ENCODE peak calls at places on chromosomes 5 and 9, in nine cellular contexts. J is PC-3, L is AG09309, S is heart right ventricle, G is fibroblast of mammary gland, M is psoas muscle, W is left ventricle myocardium inferior, D is cardiac fibroblast, N is lung. Z is an unnamed sample.

GRCh38 chr9:78035369-78035993 is 3.9 kb upstream of the GNAQ start:
- DNase-seq in W (no peak), M (peak; percentile 54), N (peak; percentile 60), J (peak; percentile 74), L (peak; percentile 60), D (peak; percentile 88), S (peak; percentile 71), G (peak; percentile 84), Z (peak; percentile 31)

GRCh38 chr9:3490957-3491356 is 34.8 kb downstream of the RFX3 start:
- DNase-seq in W (no peak), M (no peak), L (no peak), S (no peak), N (no peak), G (no peak), D (no peak), J (no peak), Z (no peak)

GRCh38 chr5:13357937-13358336 is 586.6 kb downstream of the DNAH5 start:
- DNase-seq in J (no peak), W (no peak), G (no peak), L (no peak), S (no peak), D (no peak), M (no peak), N (no peak), Z (no peak)

GRCh38 chr5:54883374-54884194 is 101.8 kb downstream of the ESM1 start:
- DNase-seq in D (peak; percentile 26), N (peak; percentile 41), L (no peak), J (no peak), M (peak; percentile 61), G (peak; percentile 40), W (peak; percentile 26), S (peak; percentile 16), Z (peak; percentile 42)

GRCh38 chr5:622946-623522 is 10.9 kb downstream of the CEP72 start:
- DNase-seq in S (no peak), L (no peak), D (no peak), G (no peak), W (no peak), N (no peak), J (no peak), M (peak; percentile 36), Z (no peak)

GRCh38 chr5:2757563-2758311 is 6.3 kb upstream of the IRX2 start:
- DNase-seq in N (peak; percentile 80), D (peak; percentile 85), J (peak; percentile 92), G (peak; percentile 94), S (no peak), W (no peak), M (no peak), L (no peak), Z (no peak)

GRCh38 chr5:123965626-123966025 is 453.6 kb downstream of the CSNK1G3 start:
- DNase-seq in D (no peak), M (no peak), L (no peak), G (no peak), S (no peak), J (no peak), W (no peak), N (no peak), Z (no peak)

GRCh38 chr9:131641618-131642495 is 96.5 kb downstream of the PRRT1B start:
- DNase-seq in W (no peak), J (no peak), G (no peak), N (no peak), S (no peak), M (no peak), L (peak; percentile 56), D (no peak), Z (no peak)

GRCh38 chr9:134055981-134056461 is 11.8 kb downstream of the BRD3 start:
- DNase-seq in L (peak; percentile 69), S (peak; percentile 68), G (peak; percentile 73), D (peak; percentile 66), N (peak; percentile 83), W (peak; percentile 77), M (peak; percentile 96), J (peak; percentile 72), Z (peak; percentile 85)

GRCh38 chr9:18601956-18602355 is 128.0 kb downstream of the ADAMTSL1 start:
- DNase-seq in D (peak; percentile 46), S (no peak), N (no peak), J (no peak), W (no peak), G (peak; percentile 50), L (no peak), M (no peak), Z (no peak)

GRCh38 chr5:29780401-29780800 is 1413.1 kb upstream of the CDH6 start:
- DNase-seq in M (no peak), D (no peak), N (no peak), L (no peak), J (peak; percentile 63), S (no peak), G (no peak), W (no peak), Z (no peak)

GRCh38 chr5:172775326-172776234 is 4.6 kb upstream of the DUSP1 start:
- DNase-seq in G (peak; percentile 99), L (peak; percentile 84), W (peak; percentile 60), N (peak; percentile 95), M (peak; percentile 95), J (peak; percentile 74), S (no peak), D (peak; percentile 99), Z (peak; percentile 73)

GRCh38 chr5:178630475-178630930 is 3.7 kb upstream of the CLK4 start:
- DNase-seq in W (no peak), G (peak; percentile 81), L (no peak), M (no peak), S (no peak), D (peak; percentile 36), J (peak; percentile 94), N (no peak), Z (no peak)

GRCh38 chr5:13477118-13477737 is 467.3 kb downstream of the DNAH5 start:
- DNase-seq in N (no peak), D (peak; percentile 83), L (no peak), W (no peak), J (peak; percentile 92), M (no peak), G (peak; percentile 56), S (no peak), Z (no peak)

DNA sequence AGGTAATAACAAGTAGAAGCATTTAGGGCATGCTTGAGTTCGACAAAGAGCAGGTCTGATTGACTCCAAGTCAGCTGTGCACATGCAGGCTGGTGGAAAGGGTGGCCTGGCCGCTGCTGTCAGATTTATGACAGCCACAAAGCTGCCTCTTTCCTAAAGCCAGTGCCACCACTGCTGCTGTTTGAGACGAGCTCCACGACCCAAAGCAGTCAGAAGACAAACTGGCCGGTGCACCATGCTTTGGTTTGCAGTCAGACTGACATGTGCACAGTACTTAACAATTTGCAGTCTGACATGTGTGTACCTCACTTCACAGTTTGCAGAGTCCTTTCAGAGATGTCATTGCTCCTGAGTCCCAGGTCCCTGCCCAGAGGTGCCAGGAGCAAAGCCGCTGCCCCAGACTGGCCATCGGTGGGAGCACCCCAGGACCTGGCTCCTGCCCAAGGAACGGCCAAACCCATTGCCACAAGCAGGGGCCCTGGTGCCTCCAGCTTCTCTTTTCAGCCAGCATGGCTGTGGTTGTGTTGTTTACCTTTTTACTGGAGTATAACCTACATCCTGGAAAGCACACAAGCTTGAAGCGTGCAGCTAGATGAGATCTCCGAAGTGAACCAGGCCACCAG is 28.7 kb downstream of the RASGEF1C start:
- DNase-seq in J (no peak), G (no peak), S (no peak), M (no peak), L (no peak), W (no peak), N (no peak), D (no peak), Z (no peak)
- TF ChIP-seq CTCF in J (no peak), G (no peak), S (no peak), M (no peak), L (no peak), W (no peak), N (no peak), D (no peak), Z (no peak)

DNA sequence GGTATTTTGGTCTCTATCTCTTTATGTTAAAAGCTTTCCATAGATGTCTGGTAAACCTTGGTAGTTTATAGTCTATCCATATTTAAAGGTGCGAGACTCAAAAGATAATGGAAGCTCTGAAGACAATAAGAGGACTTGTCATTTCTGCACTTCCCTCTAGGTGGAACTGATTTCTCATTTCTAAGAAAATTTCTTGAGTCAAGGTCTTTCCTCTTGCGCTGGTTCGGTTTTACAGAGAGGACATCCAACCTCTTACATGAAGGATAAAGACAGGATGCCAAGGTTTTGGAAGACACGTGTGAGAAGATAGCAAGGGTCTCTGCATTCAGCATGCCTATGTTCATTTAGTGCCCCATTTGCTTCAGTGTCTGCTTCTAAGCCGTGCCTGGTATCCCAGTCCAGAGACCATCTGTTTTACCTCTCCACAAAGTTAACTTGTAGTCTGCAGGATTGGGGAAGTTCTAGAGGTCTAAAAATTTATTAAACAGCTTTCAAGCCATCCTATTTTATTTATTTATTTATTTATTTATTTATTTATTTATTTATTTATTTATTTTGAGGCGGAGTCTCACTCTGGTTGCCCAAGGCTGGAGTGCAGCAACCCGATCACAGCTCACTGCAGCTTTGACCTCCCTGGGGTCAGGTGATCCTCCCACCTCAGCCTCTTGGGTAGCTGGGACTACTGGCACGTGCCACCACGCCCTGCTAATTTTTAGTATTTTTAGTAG is 41.6 kb downstream of the KIAA1191 start:
- DNase-seq in W (no peak), S (no peak), N (no peak), L (no peak), G (peak; percentile 40), D (peak; percentile 34), J (peak; percentile 34), M (no peak), Z (no peak)
- TF ChIP-seq CTCF in W (peak; percentile 44), S (peak; percentile 32), N (no peak), L (no peak), G (peak; percentile 28), D (no peak), J (peak; percentile 44), M (peak; percentile 21), Z (no peak)

DNA sequence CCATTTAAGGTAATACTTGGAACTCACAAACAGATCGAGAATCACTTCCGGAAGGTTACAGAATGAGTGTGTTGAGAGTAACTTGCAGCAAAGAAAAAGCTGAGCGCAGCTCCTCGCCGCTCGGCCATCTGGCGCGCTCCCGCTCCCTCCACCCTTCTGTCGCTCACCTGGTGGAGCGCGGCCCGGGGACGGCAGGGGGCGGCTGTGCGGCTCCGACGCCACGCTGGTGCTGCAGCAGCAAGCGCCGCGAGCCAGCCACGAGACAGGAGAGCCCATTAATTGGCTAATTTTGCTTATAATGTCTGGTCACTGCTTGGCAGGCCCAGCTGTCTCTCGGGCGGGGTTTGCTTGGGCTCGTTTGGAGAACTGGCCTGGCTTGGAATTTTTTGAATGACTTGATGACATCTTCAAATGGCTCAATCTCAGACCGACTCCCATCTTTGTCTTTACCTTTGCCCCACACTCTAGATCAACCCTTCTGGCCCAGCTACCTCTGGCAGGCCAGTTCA is 601.8 kb downstream of the CCDC171 start:
- DNase-seq in D (peak; percentile 33), W (peak; percentile 30), G (peak; percentile 35), J (peak; percentile 20), N (no peak), L (no peak), S (no peak), M (peak; percentile 66), Z (no peak)
- TF ChIP-seq CTCF in D (peak; percentile 16), W (peak; percentile 53), G (no peak), J (peak; percentile 21), N (no peak), L (no peak), S (peak; percentile 54), M (no peak), Z (peak; percentile 37)

DNA sequence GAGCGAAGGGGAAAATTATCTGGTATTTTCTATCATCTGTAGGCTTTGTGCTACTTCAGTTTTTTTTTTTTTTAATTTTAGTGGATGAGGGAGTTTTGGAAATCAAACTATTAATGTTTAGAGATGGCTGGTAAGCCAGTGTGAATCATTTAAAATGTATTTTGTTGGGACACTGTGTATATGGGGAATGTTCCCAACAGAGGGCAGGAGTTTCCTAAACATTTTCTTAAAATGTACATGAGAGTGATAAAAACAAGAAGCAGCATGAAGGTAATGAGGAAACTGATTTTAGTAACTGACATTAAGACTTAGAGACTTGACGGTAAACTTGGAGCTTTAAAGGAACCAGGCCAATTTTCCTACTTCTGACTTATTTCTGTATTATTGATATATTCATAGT is 68.2 kb upstream of the ITGA2 start:
- DNase-seq in S (no peak), L (no peak), D (peak; percentile 61), N (no peak), G (peak; percentile 43), M (no peak), W (no peak), J (peak; percentile 21), Z (no peak)
- TF ChIP-seq CTCF in S (no peak), L (peak; percentile 10), D (no peak), N (no peak), G (peak; percentile 25), M (no peak), W (no peak), J (peak; percentile 36), Z (no peak)

Z was measured in heart left ventricle.